ENCODE peak calls at places on chromosomes 11 and 22, in seven cellular contexts. D is heart left ventricle, G is tibial nerve, C is thyroid gland, K is sigmoid colon, Z is A549, P is stomach. H is an unnamed sample.

GRCh38 chr11:95937358-95937757 is 13.5 kb upstream of the MTMR2 start:
- DNase-seq in D (no peak), G (no peak), C (no peak), K (no peak), Z (no peak), P (no peak), H (no peak)

GRCh38 chr11:134939905-134940304 is 527.9 kb upstream of the B3GAT1 start:
- DNase-seq in D (no peak), G (no peak), C (no peak), K (no peak), Z (no peak), P (no peak), H (no peak)

GRCh38 chr22:24563246-24563645 is 7.4 kb downstream of the SNRPD3 start:
- DNase-seq in D (no peak), G (no peak), C (no peak), K (no peak), Z (no peak), P (no peak), H (no peak)

GRCh38 chr11:9019861-9020260 is 16.1 kb upstream of the NRIP3 start:
- DNase-seq in D (no peak), G (no peak), C (no peak), K (no peak), Z (no peak), P (no peak), H (no peak)

GRCh38 chr11:6319879-6320410 is 356 bp downstream of the CAVIN3 start:
- DNase-seq in D (peak; percentile 95), G (peak; percentile 89), C (peak; percentile 71), K (peak; percentile 96), Z (peak; percentile 82), P (peak; percentile 86), H (peak; percentile 67)

GRCh38 chr11:116787786-116788486 is at the start of gene ZPR1:
- DNase-seq in D (peak; percentile 92), G (peak; percentile 73), C (peak; percentile 79), K (peak; percentile 92), Z (peak; percentile 58), P (peak; percentile 89), H (peak; percentile 85)

GRCh38 chr11:72643547-72643946 is 30.7 kb downstream of the PDE2A start:
- DNase-seq in D (no peak), G (no peak), C (no peak), K (no peak), Z (peak; percentile 60), P (no peak), H (no peak)

GRCh38 chr11:103961010-103961409 is 75.4 kb upstream of the DDI1 start:
- DNase-seq in D (no peak), G (no peak), C (no peak), K (no peak), Z (peak; percentile 43), P (no peak), H (no peak)

GRCh38 chr11:12167098-12167999 is 57.0 kb downstream of the MICAL2 start:
- DNase-seq in D (no peak), G (no peak), C (no peak), K (no peak), Z (peak; percentile 92), P (no peak), H (no peak)

GRCh38 chr11:125164422-125165110 is at the start of gene PKNOX2:
- DNase-seq in D (peak; percentile 91), G (peak; percentile 69), C (peak; percentile 82), K (peak; percentile 92), Z (peak; percentile 41), P (peak; percentile 73), H (peak; percentile 82)
- TF ChIP-seq POLR2A in D (no peak), G (peak; percentile 64), C (no peak), K (no peak), Z (no peak), P (no peak), H (no peak)

DNA sequence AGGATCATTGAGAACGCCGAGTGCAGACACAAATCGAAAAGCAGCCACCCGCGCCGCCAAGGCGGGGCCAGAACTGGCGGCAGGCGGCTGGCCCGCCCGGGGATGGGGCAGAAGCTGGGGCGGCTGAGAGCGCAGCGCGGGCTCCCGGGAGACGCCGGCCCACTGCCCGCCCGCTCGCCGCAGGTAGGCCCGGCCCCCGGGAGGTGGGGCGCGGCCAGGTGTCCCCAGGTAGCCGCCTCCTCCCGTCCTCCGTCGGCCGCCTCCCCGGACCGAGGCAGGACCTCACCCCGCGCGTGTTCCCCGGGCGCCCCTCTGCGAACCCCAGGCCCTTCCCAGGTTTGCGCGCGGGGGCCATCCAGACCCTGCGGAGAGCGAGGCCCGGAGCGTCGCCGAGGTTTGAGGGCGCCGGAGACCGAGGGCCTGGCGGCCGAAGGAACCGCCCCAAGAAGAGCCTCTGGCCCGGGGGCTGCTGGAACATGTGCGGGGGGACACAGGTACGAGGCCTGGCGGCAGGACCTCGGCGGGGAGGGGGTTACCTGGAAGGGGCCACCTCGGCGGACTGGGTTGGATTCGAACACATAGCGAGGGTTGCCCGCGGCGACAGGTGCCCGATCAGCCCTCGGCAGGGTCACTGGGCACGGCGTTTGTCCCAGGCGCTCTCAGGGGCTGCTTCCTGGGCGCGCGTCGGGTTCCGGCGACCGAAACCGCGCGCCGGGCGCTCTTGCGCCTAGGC is at the start of gene PRRG4:
- DNase-seq in D (peak; percentile 78), G (peak; percentile 27), C (peak; percentile 86), K (peak; percentile 67), Z (peak; percentile 35), P (peak; percentile 85), H (peak; percentile 90)
- TF ChIP-seq POLR2A in D (no peak), G (peak; percentile 69), C (no peak), K (no peak), Z (no peak), P (no peak), H (peak; percentile 63)

GRCh38 chr11:119506436-119506835 is 83.5 kb upstream of the THY1 start:
- DNase-seq in D (no peak), G (no peak), C (no peak), K (no peak), Z (no peak), P (no peak), H (no peak)

GRCh38 chr11:119504366-119504765 is 81.4 kb upstream of the THY1 start:
- DNase-seq in D (no peak), G (no peak), C (no peak), K (no peak), Z (no peak), P (no peak), H (no peak)

GRCh38 chr11:119501777-119502405 is 78.9 kb upstream of the THY1 start:
- DNase-seq in D (no peak), G (no peak), C (no peak), K (no peak), Z (no peak), P (no peak), H (no peak)

GRCh38 chr11:119509277-119509841 is 86.4 kb upstream of the THY1 start:
- DNase-seq in D (no peak), G (no peak), C (no peak), K (no peak), Z (no peak), P (no peak), H (no peak)

GRCh38 chr11:119505861-119506260 is 82.9 kb upstream of the THY1 start:
- DNase-seq in D (no peak), G (no peak), C (no peak), K (peak; percentile 76), Z (no peak), P (no peak), H (no peak)
- TF ChIP-seq POLR2A in D (no peak), G (no peak), C (no peak), K (no peak), Z (no peak), P (no peak), H (no peak)

DNA sequence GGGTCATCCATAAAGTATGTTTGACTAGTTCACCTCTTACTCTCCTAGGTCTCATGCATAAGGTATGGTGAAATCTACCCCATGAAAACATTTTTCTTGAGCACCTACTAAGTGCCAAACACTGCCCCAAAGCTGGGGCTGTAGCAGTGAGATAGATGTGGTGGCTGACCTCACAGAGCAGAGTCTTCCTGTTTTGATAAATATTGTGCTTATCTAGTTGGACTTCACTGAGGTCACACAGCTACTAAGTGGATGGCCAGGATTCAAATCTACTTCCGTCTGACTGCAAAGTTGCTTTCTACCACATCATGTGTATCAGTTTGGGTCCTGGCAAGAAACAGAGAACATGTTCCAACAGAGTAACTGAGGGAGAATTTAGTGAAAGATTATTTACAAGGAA is 6.4 kb upstream of the HTATIP2 start:
- DNase-seq in D (no peak), G (no peak), C (no peak), K (no peak), Z (no peak), P (no peak), H (no peak)
- TF ChIP-seq POLR2A in D (no peak), G (no peak), C (no peak), K (no peak), Z (no peak), P (no peak), H (no peak)